ENCODE peak calls at places on chromosomes 1 and 21, in ten cellular contexts. Z, A, K, F, Y, C, V, P, X and O are unnamed samples. For H3K4me1, the result is how much of the 10 kb centered on the place peaks cover.

GRCh38 chr1:96487404-96487803 is 234.2 kb upstream of the PTBP2 start:
- DNase-seq in Z (no peak), A (no peak), K (no peak), F (no peak), Y (peak), C (no peak), V (no peak), P (no peak), X (no peak), O (no peak)

GRCh38 chr1:62406576-62406975 is 30.3 kb upstream of the USP1 start:
- DNase-seq in Z (no peak), A (no peak), K (peak), F (no peak), Y (no peak), C (no peak), V (no peak), P (no peak), X (no peak), O (no peak)

GRCh38 chr1:156021954-156022353 is 1.2 kb upstream of the SSR2 start:
- DNase-seq in Z (no peak), A (no peak), K (no peak), F (no peak), Y (no peak), C (no peak), V (no peak), P (no peak), X (no peak), O (no peak)

GRCh38 chr1:147534386-147534785 is 6.9 kb upstream of the BCL9 start:
- DNase-seq in Z (no peak), A (no peak), K (peak), F (no peak), Y (peak), C (no peak), V (no peak), P (no peak), X (no peak), O (peak)

GRCh38 chr21:42767561-42767835 is 111.8 kb downstream of the WDR4 start:
- DNase-seq in Z (no peak), A (no peak), K (no peak), F (no peak), Y (no peak), C (no peak), V (no peak), P (peak), X (no peak), O (no peak)

GRCh38 chr1:88973520-88974137 is 18.8 kb downstream of the KYAT3 start:
- DNase-seq in Z (no peak), A (no peak), K (peak), F (no peak), Y (peak), C (no peak), V (no peak), P (no peak), X (peak), O (no peak)

GRCh38 chr1:186202174-186202843 is 172.7 kb downstream of the TPR start:
- DNase-seq in Z (peak), A (peak), K (no peak), F (peak), Y (no peak), C (no peak), V (peak), P (no peak), X (no peak), O (no peak)

GRCh38 chr1:10539411-10540043 is 64.8 kb downstream of the PEX14 start:
- DNase-seq in Z (no peak), A (no peak), K (no peak), F (no peak), Y (peak), C (no peak), V (no peak), P (no peak), X (no peak), O (peak)

GRCh38 chr1:43423672-43424550 is 29.8 kb downstream of the HYI start:
- DNase-seq in Z (no peak), A (peak), K (no peak), F (no peak), Y (no peak), C (no peak), V (no peak), P (no peak), X (peak), O (no peak)

GRCh38 chr1:239816090-239816812 is 275.4 kb upstream of the FMN2 start:
- DNase-seq in Z (peak), A (peak), K (peak), F (peak), Y (peak), C (no peak), V (no peak), P (peak), X (peak), O (peak)

GRCh38 chr1:152520561-152521090 is 6.3 kb downstream of the CRCT1 start:
- DNase-seq in Z (no peak), A (no peak), K (no peak), F (no peak), Y (no peak), C (no peak), V (no peak), P (no peak), X (no peak), O (no peak)

GRCh38 chr1:176225485-176225884 is 18.4 kb upstream of the COP1 start:
- DNase-seq in Z (no peak), A (no peak), K (peak), F (no peak), Y (no peak), C (no peak), V (no peak), P (no peak), X (no peak), O (no peak)
- H3K4me3 ChIP-seq in Z (no peak), A (no peak), K (no peak), F (no peak), Y (no peak), C (no peak), V (no peak), P (no peak), X (no peak), O (no peak)

DNA sequence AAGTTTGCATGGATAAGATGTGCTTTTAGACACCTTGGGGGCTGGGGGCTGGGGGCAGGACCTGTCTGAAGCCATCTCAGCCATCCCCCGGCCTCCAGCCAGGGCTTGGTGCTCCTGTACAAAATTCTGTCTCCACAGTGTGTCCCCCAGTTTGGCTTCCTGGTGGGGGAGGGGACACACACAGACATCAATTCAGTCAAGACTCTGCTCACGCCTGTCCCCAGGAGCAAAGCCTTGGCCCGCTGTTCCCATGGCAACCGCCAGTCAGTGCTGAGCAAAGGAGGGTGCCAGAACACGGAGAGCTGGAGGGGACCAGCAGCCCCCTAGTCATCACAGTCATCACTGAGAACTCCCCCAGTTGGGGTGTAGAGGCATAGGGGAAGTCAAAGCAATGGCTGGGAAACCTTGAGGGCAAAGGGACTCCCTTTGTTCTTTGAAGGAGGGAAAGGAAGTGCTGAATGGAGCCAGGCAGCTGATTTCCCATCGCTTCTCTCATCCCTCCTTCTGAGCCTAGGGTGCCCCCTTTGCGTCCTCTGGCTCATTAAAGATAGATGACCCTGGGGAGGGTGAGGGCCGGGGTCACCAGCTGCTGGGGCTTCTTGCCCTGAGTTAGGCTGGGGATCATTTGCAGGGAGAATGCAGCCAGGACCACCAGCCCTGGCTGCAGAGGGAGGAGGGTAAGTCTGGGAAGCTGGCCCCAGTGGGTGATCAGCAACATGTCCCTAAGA is 134.9 kb upstream of the IPO9 start:
- DNase-seq in Z (no peak), A (no peak), K (peak), F (no peak), Y (no peak), C (no peak), V (no peak), P (no peak), X (no peak), O (no peak)
- H3K4me1 ChIP-seq in Z (under half), A (under half), K (under half), F (under half), Y (under half), C (under half), V (half or more), P (under half), X (under half), O (under half)

GRCh38 chr1:12091191-12091590 is 28.1 kb downstream of the TNFRSF8 start:
- DNase-seq in Z (no peak), A (no peak), K (no peak), F (no peak), Y (no peak), C (no peak), V (no peak), P (no peak), X (no peak), O (no peak)
- H3K27ac ChIP-seq in Z (no peak), A (no peak), K (no peak), F (no peak), Y (no peak), C (no peak), V (no peak), P (no peak), X (no peak), O (no peak)

GRCh38 chr1:154342836-154343472 is 17.6 kb downstream of the ATP8B2 start:
- DNase-seq in Z (no peak), A (no peak), K (no peak), F (no peak), Y (no peak), C (peak), V (no peak), P (peak), X (peak), O (no peak)
- H3K4me3 ChIP-seq in Z (no peak), A (no peak), K (no peak), F (no peak), Y (no peak), C (peak), V (no peak), P (peak), X (peak), O (no peak)

DNA sequence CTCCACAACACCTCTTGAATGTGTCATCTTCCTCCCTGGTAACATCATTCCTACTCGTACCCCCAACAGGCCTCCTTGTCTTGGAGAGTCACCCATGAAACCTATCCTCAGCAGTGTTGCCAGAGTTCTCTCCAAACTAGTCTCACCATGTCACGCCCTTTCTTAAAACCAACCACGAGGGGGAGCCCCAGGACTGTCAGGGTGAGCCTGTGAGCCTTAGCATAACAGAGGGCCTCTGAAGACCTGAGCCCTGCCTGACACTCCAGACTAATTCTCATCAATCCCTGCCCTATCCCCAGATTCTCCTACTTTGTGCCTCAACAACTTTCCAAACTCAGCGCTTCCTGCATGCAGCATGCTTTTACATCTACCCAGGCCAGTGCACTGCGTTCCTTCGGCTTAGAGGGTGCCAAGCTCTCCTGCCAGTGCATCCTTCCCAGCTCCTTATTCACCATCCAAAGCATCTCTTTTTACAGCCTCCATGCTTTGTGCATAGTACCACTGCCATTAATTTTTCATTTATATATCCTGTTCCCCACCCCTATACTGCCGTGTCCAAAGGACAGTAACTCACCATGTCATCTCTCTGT is 34.2 kb downstream of the ZNF697 start:
- DNase-seq in Z (peak), A (peak), K (peak), F (peak), Y (peak), C (peak), V (peak), P (peak), X (peak), O (peak)
- H3K4me1 ChIP-seq in Z (under half), A (under half), K (under half), F (under half), Y (under half), C (under half), V (under half), P (under half), X (under half), O (under half)